ENCODE peak calls at places on chromosome 1, in nine cellular contexts. G, K, F, Q, T, R, W, S and I are unnamed samples.

GRCh38 chr1:9659328-9659727 is 7.8 kb downstream of the PIK3CD start:
- DNase-seq in F (no peak), T (no peak), K (no peak), R (no peak), Q (no peak), W (no peak), G (peak), S (peak), I (no peak)

GRCh38 chr1:234400773-234401172 is 27.5 kb downstream of the COA6 start:
- DNase-seq in S (no peak), G (no peak), R (no peak), F (peak), Q (no peak), W (no peak), K (no peak), T (no peak), I (no peak)

GRCh38 chr1:147892731-147893214 is 9.8 kb upstream of the GJA8 start:
- DNase-seq in S (peak), T (peak), R (no peak), W (peak), G (peak), F (peak), K (no peak), Q (peak), I (peak)

GRCh38 chr1:206005761-206006160 is 2.6 kb upstream of the RAB7B start:
- DNase-seq in K (no peak), S (no peak), G (no peak), R (no peak), W (no peak), T (no peak), F (no peak), Q (no peak), I (no peak)

GRCh38 chr1:8862528-8862927 is 16.0 kb downstream of the ENO1 start:
- DNase-seq in S (no peak), F (no peak), W (peak), Q (no peak), G (no peak), T (peak), R (peak), K (no peak), I (peak)

GRCh38 chr1:168386949-168387586 is 106.4 kb downstream of the TBX19 start:
- DNase-seq in W (peak), T (peak), K (no peak), F (peak), G (no peak), Q (peak), S (peak), R (peak), I (peak)

GRCh38 chr1:5667513-5668325 is 324.5 kb downstream of the NPHP4 start:
- DNase-seq in W (no peak), T (no peak), R (no peak), G (no peak), F (no peak), Q (no peak), S (no peak), K (peak), I (no peak)

GRCh38 chr1:172398193-172398592 is 22.3 kb upstream of the C1orf105 start:
- DNase-seq in Q (peak), S (no peak), F (no peak), G (no peak), K (no peak), T (no peak), W (no peak), R (no peak), I (no peak)

GRCh38 chr1:46539968-46540367 is 11.5 kb downstream of the KNCN start:
- DNase-seq in R (no peak), K (no peak), S (peak), G (no peak), F (no peak), W (no peak), T (no peak), Q (no peak), I (no peak)

GRCh38 chr1:3631865-3632264 is 7.0 kb downstream of the TPRG1L start:
- DNase-seq in K (no peak), S (no peak), G (no peak), W (peak), R (no peak), T (no peak), F (no peak), Q (no peak), I (no peak)

GRCh38 chr1:37177230-37177864 is 143.0 kb upstream of the GRIK3 start:
- DNase-seq in Q (no peak), R (peak), S (no peak), T (peak), G (no peak), W (peak), K (no peak), F (peak), I (peak)

GRCh38 chr1:155463865-155464264 is 98.7 kb downstream of the ASH1L start:
- DNase-seq in Q (no peak), W (no peak), R (no peak), G (peak), K (no peak), S (no peak), T (no peak), F (no peak), I (no peak)

GRCh38 chr1:45658171-45658570 is 28.2 kb downstream of the GPBP1L1 start:
- DNase-seq in Q (no peak), G (no peak), T (no peak), F (no peak), S (no peak), K (no peak), R (no peak), W (no peak), I (no peak)

GRCh38 chr1:28580706-28581530 is 11.1 kb upstream of the RAB42 start:
- DNase-seq in R (peak), W (peak), T (peak), K (peak), G (no peak), Q (no peak), F (peak), S (peak), I (peak)
- TF ChIP-seq CTCF in R (no peak), W (no peak), T (no peak), K (no peak), G (peak), Q (no peak), F (peak), S (no peak), I (no peak)

GRCh38 chr1:228265167-228265566 is 57.3 kb downstream of the OBSCN start:
- DNase-seq in G (peak), Q (no peak), S (peak), W (no peak), K (no peak), F (no peak), R (no peak), T (no peak), I (no peak)
- TF ChIP-seq CTCF in G (peak), Q (no peak), S (peak), W (no peak), K (no peak), F (peak), R (no peak), T (no peak), I (no peak)

GRCh38 chr1:39173119-39173994 is 31.1 kb upstream of the MACF1 start:
- DNase-seq in T (no peak), W (no peak), S (no peak), Q (no peak), R (no peak), K (no peak), G (no peak), F (no peak), I (no peak)
- TF ChIP-seq CTCF in T (no peak), W (no peak), S (no peak), Q (no peak), R (no peak), K (no peak), G (no peak), F (no peak), I (no peak)

GRCh38 chr1:183173828-183174227 is 12.2 kb upstream of the LAMC2 start:
- DNase-seq in S (no peak), T (no peak), K (no peak), W (no peak), G (no peak), Q (no peak), R (no peak), F (no peak), I (no peak)
- TF ChIP-seq CTCF in S (no peak), T (no peak), K (no peak), W (no peak), G (no peak), Q (no peak), R (no peak), F (no peak), I (no peak)

GRCh38 chr1:214261206-214262123 is 19.5 kb upstream of the SMYD2 start:
- DNase-seq in Q (peak), R (peak), S (peak), W (peak), T (peak), F (peak), K (peak), G (peak), I (peak)
- TF ChIP-seq CTCF in Q (peak), R (peak), S (peak), W (peak), T (peak), F (peak), K (peak), G (peak), I (peak)

GRCh38 chr1:248696261-248696660 is 6.3 kb downstream of the OR14I1 start:
- DNase-seq in G (no peak), S (no peak), T (peak), K (no peak), R (no peak), W (no peak), F (peak), Q (no peak), I (no peak)
- TF ChIP-seq CTCF in G (no peak), S (no peak), T (no peak), K (no peak), R (no peak), W (no peak), F (peak), Q (no peak), I (no peak)

DNA sequence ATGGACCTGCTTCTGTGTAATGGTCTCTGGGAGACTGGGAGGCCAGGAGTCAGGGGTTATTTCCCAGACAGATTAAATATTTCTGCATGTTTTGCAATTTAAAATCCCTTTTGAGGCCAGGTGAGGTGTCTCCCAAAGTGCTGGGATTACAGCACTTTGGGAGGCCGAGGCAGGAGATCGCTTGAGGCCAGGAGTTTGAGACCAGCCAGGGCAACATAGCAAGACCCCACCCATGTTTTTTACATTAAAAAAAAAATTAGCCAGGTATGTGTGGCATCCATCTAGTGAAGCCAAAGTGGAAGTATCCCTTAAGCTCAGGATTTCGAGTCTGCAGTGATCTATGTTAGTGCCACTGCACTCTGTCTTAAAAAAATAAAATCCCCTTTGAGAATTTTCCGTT is 34.1 kb downstream of the ECHDC2 start:
- DNase-seq in R (no peak), F (no peak), Q (no peak), W (no peak), T (no peak), G (no peak), K (no peak), S (no peak), I (no peak)
- TF ChIP-seq CTCF in R (no peak), F (no peak), Q (no peak), W (no peak), T (no peak), G (no peak), K (no peak), S (no peak), I (no peak)

GRCh38 chr1:164948101-164948500 is 389.1 kb downstream of the PBX1 start:
- DNase-seq in R (no peak), S (no peak), K (no peak), F (no peak), T (no peak), W (no peak), G (no peak), Q (no peak), I (no peak)

GRCh38 chr1:164949758-164950452 is 390.9 kb downstream of the PBX1 start:
- DNase-seq in W (no peak), T (no peak), Q (no peak), R (no peak), S (no peak), F (no peak), K (no peak), G (no peak), I (no peak)

GRCh38 chr1:164953815-164954214 is 394.8 kb downstream of the PBX1 start:
- DNase-seq in T (no peak), G (no peak), F (no peak), S (no peak), Q (no peak), R (no peak), K (no peak), W (no peak), I (no peak)

GRCh38 chr1:164950453-164951052 is 391.6 kb downstream of the PBX1 start:
- DNase-seq in Q (no peak), T (no peak), G (no peak), K (no peak), F (no peak), R (no peak), S (no peak), W (no peak), I (no peak)

GRCh38 chr1:164953095-164953494 is 394.1 kb downstream of the PBX1 start:
- DNase-seq in K (no peak), G (no peak), R (no peak), Q (no peak), S (no peak), T (no peak), F (no peak), W (no peak), I (no peak)
- TF ChIP-seq CTCF in K (no peak), G (peak), R (no peak), Q (no peak), S (no peak), T (no peak), F (no peak), W (no peak), I (no peak)

GRCh38 chr1:25657786-25658760 is 41.5 kb downstream of the MAN1C1 start:
- DNase-seq in S (no peak), W (no peak), F (no peak), R (no peak), G (no peak), Q (no peak), T (no peak), K (no peak), I (no peak)
- TF ChIP-seq CTCF in S (no peak), W (no peak), F (no peak), R (no peak), G (no peak), Q (no peak), T (no peak), K (no peak), I (no peak)

DNA sequence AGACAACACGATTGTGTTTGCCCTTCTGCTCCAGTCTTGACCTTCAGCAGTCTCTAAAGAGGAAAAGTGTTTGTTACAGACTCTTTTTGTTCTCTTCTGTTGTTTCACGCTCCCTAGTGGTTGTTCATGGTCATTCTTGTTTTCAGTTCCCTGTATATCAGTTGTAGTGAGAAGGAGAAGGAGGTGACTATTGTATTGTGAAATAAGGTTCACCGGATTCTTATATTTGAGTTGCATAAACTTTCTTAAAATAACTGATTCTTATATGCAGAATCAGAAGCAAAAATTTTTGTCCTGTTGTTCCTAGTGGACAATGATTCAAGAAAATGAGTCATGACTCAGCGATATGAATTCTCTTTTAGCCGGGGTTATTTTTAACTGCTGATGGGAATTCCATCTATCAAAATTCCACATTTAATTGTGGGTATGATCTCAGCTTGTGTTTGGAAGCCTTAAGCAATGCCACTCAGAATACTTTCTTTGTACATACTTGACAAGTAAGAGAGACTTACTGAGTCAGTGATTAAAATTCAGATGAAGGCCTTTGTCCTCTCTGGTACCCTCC is 152.2 kb downstream of the CLEC20A start:
- DNase-seq in Q (no peak), K (no peak), G (peak), S (peak), T (peak), R (no peak), W (no peak), F (peak), I (no peak)
- TF ChIP-seq CTCF in Q (peak), K (peak), G (peak), S (peak), T (peak), R (peak), W (peak), F (no peak), I (peak)